ENCODE peak calls at places on chromosomes 13 and 19, in five cellular contexts. M is effector memory CD4-positive, alpha-beta T cell; Y is HCT116; R is naive thymus-derived CD4-positive, alpha-beta T cell; P is heart right ventricle. F is an unnamed sample.
A peak's percentile ranks its signal among the peaks of the same experiment; 100 is the strongest.

GRCh38 chr13:23430664-23431063 is 2.8 kb downstream of the SACS start:
- DNase-seq in M (no peak), Y (no peak), R (no peak), P (no peak), F (no peak)

GRCh38 chr19:5032101-5032967 is 63.4 kb downstream of the KDM4B start:
- DNase-seq in M (no peak), Y (no peak), R (no peak), P (no peak), F (peak; percentile 54)

GRCh38 chr13:110272227-110272626 is 34.7 kb downstream of the COL4A1 start:
- DNase-seq in M (no peak), Y (no peak), R (no peak), P (no peak), F (no peak)

GRCh38 chr19:17967258-17968051 is 548 bp downstream of the KCNN1 start:
- DNase-seq in M (no peak), Y (no peak), R (no peak), P (no peak), F (no peak)

GRCh38 chr19:10766681-10767201 is 48.9 kb downstream of the DNM2 start:
- DNase-seq in M (no peak), Y (no peak), R (no peak), P (peak; percentile 50), F (peak; percentile 49)

GRCh38 chr13:99959538-99960230 is 11.9 kb downstream of the ZIC5 start:
- DNase-seq in M (no peak), Y (no peak), R (no peak), P (no peak), F (no peak)

GRCh38 chr13:103835052-103835451 is 768.8 kb upstream of the SLC10A2 start:
- DNase-seq in M (no peak), Y (no peak), R (no peak), P (no peak), F (no peak)

GRCh38 chr19:55115446-55116065 is 1.9 kb downstream of the PPP1R12C start:
- DNase-seq in M (no peak), Y (no peak), R (peak; percentile 17), P (no peak), F (no peak)

GRCh38 chr13:37869756-37870488 is at the start of gene TRPC4:
- DNase-seq in M (no peak), Y (no peak), R (no peak), P (peak; percentile 33), F (peak; percentile 40)

GRCh38 chr13:45341799-45342584 is 1.0 kb upstream of the TPT1 start:
- DNase-seq in M (no peak), Y (no peak), R (no peak), P (no peak), F (peak; percentile 31)

GRCh38 chr19:53546766-53547541 is 9.0 kb downstream of the ZNF331 start:
- DNase-seq in M (no peak), Y (no peak), R (no peak), P (no peak), F (no peak)

GRCh38 chr13:69948016-69948415 is 159.6 kb upstream of the ATXN8OS start:
- DNase-seq in M (no peak), Y (no peak), R (no peak), P (no peak), F (no peak)

GRCh38 chr13:98752111-98752941 is at the start of gene SLC15A1:
- DNase-seq in M (no peak), Y (no peak), R (no peak), P (no peak), F (no peak)

GRCh38 chr13:36981156-36981743 is 17.9 kb downstream of the ALG5 start:
- DNase-seq in M (no peak), Y (no peak), R (peak; percentile 2), P (no peak), F (no peak)

GRCh38 chr19:51564791-51565190 is 6.3 kb upstream of the ZNF175 start:
- DNase-seq in M (no peak), Y (no peak), R (no peak), P (no peak), F (no peak)

GRCh38 chr19:38849746-38850230 is at the start of gene HNRNPL:
- DNase-seq in M (peak; percentile 99), Y (no peak), R (peak; percentile 99), P (peak; percentile 99), F (no peak)

GRCh38 chr13:39448831-39449230 is 154.2 kb downstream of the LHFPL6 start:
- DNase-seq in M (no peak), Y (no peak), R (no peak), P (no peak), F (no peak)

GRCh38 chr19:18173572-18174294 is at the start of gene IFI30:
- DNase-seq in M (peak; percentile 50), Y (no peak), R (peak; percentile 45), P (peak; percentile 75), F (peak; percentile 79)

GRCh38 chr13:58018865-58019264 is 387.3 kb downstream of the PCDH17 start:
- DNase-seq in M (no peak), Y (no peak), R (no peak), P (no peak), F (no peak)

GRCh38 chr19:9435279-9436268 is at the start of gene ZNF266:
- DNase-seq in M (peak; percentile 89), Y (peak; percentile 87), R (peak; percentile 90), P (peak; percentile 89), F (peak; percentile 88)

GRCh38 chr13:25911020-25911419 is 140.8 kb downstream of the SHISA2 start:
- DNase-seq in M (no peak), Y (no peak), R (no peak), P (no peak), F (no peak)

GRCh38 chr19:33639034-33639681 is 17.4 kb downstream of the CHST8 start:
- DNase-seq in M (no peak), Y (no peak), R (no peak), P (no peak), F (no peak)

GRCh38 chr13:94065741-94066140 is 413.7 kb downstream of the DCT start:
- DNase-seq in M (no peak), Y (no peak), R (no peak), P (no peak), F (no peak)

GRCh38 chr19:7730286-7731217 is 1.4 kb downstream of the CLEC4G start:
- DNase-seq in M (no peak), Y (no peak), R (no peak), P (no peak), F (no peak)

GRCh38 chr19:2556221-2557092 is 80.5 kb downstream of the GADD45B start:
- DNase-seq in M (no peak), Y (no peak), R (no peak), P (no peak), F (peak; percentile 15)

GRCh38 chr13:82010780-82011179 is 1669.9 kb upstream of the SPRY2 start:
- DNase-seq in M (no peak), Y (no peak), R (no peak), P (no peak), F (no peak)

GRCh38 chr13:98301721-98302120 is 124.7 kb upstream of the RNF113B start:
- DNase-seq in M (no peak), Y (no peak), R (no peak), P (no peak), F (no peak)

DNA sequence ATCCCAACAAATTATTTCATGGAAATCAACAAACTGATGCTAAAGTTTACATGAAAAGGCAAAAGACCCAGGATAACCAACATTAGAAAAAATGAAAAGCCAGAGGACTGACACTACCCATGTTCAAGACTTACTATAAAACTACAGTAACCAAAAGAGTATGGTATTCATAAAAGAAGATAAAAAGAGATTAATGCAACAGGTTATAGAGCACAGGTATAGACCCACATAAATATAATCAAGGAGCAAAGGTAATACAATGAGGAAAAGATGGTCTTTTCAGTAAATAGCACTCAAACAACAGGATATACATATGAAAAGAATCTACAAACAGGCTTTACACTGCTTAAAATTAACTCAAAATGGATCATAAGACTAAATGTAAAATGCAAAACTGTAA is 1342.7 kb downstream of the UQCRFS1 start:
- DNase-seq in M (no peak), Y (no peak), R (no peak), P (no peak), F (no peak)
- H3K9me3 ChIP-seq in M (peaks cover 4% of the 10 kb centered on the region), Y (no peaks in the 10 kb centered on the region), R (peaks cover 8% of the 10 kb centered on the region), P (no peaks in the 10 kb centered on the region), F (no peaks in the 10 kb centered on the region)

GRCh38 chr19:50046649-50047503 is 21.1 kb downstream of the ZNF473 start:
- DNase-seq in M (peak; percentile 52), Y (peak; percentile 27), R (peak; percentile 35), P (peak; percentile 45), F (peak; percentile 42)
- H3K9me3 ChIP-seq in M (peaks cover 7% of the 10 kb centered on the region), Y (peaks cover 40% of the 10 kb centered on the region), R (peaks cover 27% of the 10 kb centered on the region), P (peaks cover 27% of the 10 kb centered on the region), F (peaks cover 66% of the 10 kb centered on the region)

GRCh38 chr19:37565370-37565669 is 29.3 kb downstream of the ZNF571 start:
- DNase-seq in M (no peak), Y (no peak), R (no peak), P (no peak), F (no peak)

GRCh38 chr19:37564624-37565369 is 29.8 kb downstream of the ZNF571 start:
- DNase-seq in M (no peak), Y (no peak), R (no peak), P (no peak), F (no peak)

DNA sequence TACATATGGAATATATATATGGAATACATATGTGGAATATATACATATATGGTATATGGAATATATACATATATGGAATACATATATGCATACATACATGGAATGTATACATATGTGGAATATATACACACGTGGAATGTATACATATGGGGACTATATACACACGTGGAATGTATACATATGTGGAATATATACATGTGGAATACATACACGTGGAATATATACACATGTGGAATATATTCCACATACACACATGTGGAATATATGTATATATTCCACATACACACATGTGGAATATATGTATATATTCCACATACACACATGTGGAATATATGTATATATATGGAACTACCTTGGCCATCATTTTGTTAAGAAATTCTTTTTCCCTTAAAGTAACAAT is 31.1 kb downstream of the ZNF571 start:
- DNase-seq in M (no peak), Y (no peak), R (no peak), P (no peak), F (no peak)
- H3K9me3 ChIP-seq in M (peaks cover 82% of the 10 kb centered on the region), Y (peaks cover 61% of the 10 kb centered on the region), R (peaks cover 96% of the 10 kb centered on the region), P (peaks cover 48% of the 10 kb centered on the region), F (no peaks in the 10 kb centered on the region)

DNA sequence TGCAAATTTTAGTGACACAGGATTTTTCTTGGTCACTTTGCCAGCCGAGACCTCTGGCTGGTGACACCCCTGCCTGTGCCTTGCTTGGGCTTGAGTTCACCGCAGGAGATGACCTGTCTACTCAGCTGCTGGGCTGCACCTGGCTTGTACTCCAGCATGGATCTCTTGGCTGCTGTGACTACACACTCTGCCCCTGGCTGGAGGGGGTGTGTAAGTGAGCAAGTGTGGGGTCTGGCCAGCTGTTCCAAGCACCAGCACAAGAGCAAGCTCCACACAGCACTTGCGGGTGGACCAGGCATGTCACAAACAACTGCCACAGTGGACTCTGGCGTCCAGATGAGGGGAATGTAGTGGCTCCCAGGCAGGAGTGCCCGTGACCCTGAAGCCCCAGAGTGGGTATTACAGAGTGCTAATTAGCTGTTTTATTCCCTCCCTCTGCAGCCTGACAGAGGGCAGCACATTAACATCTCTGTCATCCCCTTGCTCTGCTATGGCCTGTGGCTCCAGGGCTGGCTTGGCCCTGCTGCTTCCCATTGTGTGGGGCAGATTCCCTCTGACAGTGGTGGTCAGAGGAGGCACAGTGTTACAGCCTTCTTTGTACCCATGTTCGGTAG is 1387.2 kb downstream of the OLFM4 start:
- DNase-seq in M (no peak), Y (no peak), R (no peak), P (no peak), F (no peak)
- H3K9me3 ChIP-seq in M (no peaks in the 10 kb centered on the region), Y (peaks cover 10% of the 10 kb centered on the region), R (no peaks in the 10 kb centered on the region), P (no peaks in the 10 kb centered on the region), F (peaks cover 24% of the 10 kb centered on the region)